ENCODE peak calls at places on chromosomes 7 and 10, in five cellular contexts. D, X, K, T and R are unnamed samples.

GRCh38 chr7:138958026-138958956 is 22.9 kb downstream of the KIAA1549 start:
- DNase-seq in D (no peak), X (no peak), K (no peak), T (no peak), R (no peak)

GRCh38 chr10:29326886-29327789 is 38.3 kb downstream of the LYZL1 start:
- DNase-seq in D (no peak), X (no peak), K (no peak), T (no peak), R (no peak)

GRCh38 chr7:133735222-133735621 is 391.9 kb upstream of the LRGUK start:
- DNase-seq in D (no peak), X (no peak), K (no peak), T (no peak), R (no peak)

GRCh38 chr7:18019562-18019961 is 8.1 kb downstream of the PRPS1L1 start:
- DNase-seq in D (no peak), X (no peak), K (no peak), T (no peak), R (no peak)

GRCh38 chr10:43679509-43679908 is 30.8 kb upstream of the ZNF32 start:
- DNase-seq in D (no peak), X (no peak), K (no peak), T (no peak), R (no peak)

GRCh38 chr7:105003275-105003674 is 10.7 kb upstream of the KMT2E start:
- DNase-seq in D (no peak), X (no peak), K (no peak), T (no peak), R (no peak)

GRCh38 chr7:2045559-2046405 is 187.0 kb downstream of the MAD1L1 start:
- DNase-seq in D (peak), X (no peak), K (peak), T (no peak), R (no peak)

GRCh38 chr10:100562806-100563293 is 27.1 kb downstream of the HIF1AN start:
- DNase-seq in D (no peak), X (peak), K (no peak), T (no peak), R (no peak)

GRCh38 chr10:5413012-5413938 is 918 bp downstream of the NET1 start:
- DNase-seq in D (no peak), X (peak), K (no peak), T (peak), R (peak)

GRCh38 chr10:91471602-91472001 is 61.5 kb downstream of the HECTD2 start:
- DNase-seq in D (no peak), X (no peak), K (no peak), T (no peak), R (no peak)

GRCh38 chr10:118853916-118854315 is 99.1 kb upstream of the CACUL1 start:
- DNase-seq in D (no peak), X (no peak), K (no peak), T (no peak), R (no peak)

GRCh38 chr7:104625956-104626355 is 297.6 kb downstream of the LHFPL3 start:
- DNase-seq in D (no peak), X (no peak), K (no peak), T (no peak), R (no peak)

GRCh38 chr7:12456506-12456905 is 52.8 kb upstream of the VWDE start:
- DNase-seq in D (no peak), X (no peak), K (no peak), T (no peak), R (no peak)

GRCh38 chr7:158023563-158024350 is 563.9 kb downstream of the PTPRN2 start:
- DNase-seq in D (no peak), X (no peak), K (no peak), T (no peak), R (no peak)

GRCh38 chr7:28955723-28956607 is 2.2 kb downstream of the TRIL start:
- DNase-seq in D (peak), X (peak), K (no peak), T (peak), R (peak)

GRCh38 chr10:127150136-127150535 is 46.3 kb downstream of the INSYN2A start:
- DNase-seq in D (no peak), X (no peak), K (peak), T (no peak), R (no peak)

GRCh38 chr7:33710608-33711007 is 194.7 kb upstream of the BMPER start:
- DNase-seq in D (no peak), X (no peak), K (peak), T (no peak), R (no peak)

GRCh38 chr7:28125381-28126046 is 55.1 kb downstream of the JAZF1 start:
- DNase-seq in D (no peak), X (no peak), K (no peak), T (no peak), R (no peak)

GRCh38 chr10:14356921-14357320 is 26.2 kb upstream of the FRMD4A start:
- DNase-seq in D (no peak), X (no peak), K (no peak), T (no peak), R (no peak)

DNA sequence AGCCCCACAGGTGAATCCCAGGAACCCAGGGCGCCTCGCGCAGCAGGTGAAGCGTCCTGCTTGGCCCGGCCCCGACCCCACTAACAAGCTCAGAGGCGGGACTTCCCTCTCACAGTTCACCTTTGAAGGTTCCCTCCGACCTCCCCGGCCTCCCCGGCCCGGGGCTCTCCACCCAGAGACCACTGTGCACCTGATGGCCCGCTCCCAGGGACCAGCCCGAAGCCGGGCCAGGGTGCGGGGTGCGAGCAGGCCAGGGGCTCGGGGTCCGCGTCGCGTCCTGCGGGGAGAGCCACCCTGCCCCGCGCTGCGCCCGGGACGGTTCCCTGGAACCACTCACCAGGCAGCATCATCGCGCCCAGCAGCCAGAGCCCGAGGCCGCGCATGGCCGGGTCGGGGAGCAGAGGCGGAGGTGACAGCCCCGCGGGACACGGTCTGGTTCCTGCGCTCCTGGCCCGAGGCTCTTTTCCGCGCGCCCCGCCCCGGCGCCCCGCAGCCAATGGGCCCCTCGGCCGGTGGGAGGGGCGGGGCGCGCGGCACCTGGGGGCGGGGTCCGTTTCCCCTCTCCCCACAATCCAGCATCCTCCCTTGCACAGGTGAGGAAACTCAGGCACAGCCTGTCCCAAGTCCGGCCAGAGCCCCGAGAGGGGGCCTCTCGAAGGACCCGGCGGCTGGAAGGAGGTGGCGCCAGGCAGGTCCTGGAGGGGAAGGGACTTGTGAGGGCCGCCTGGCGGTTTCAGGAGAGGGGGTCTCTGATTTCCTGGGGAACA is at the start of gene ADAM8:
- DNase-seq in D (no peak), X (peak), K (no peak), T (peak), R (peak)
- TF ChIP-seq CTCF in D (no peak), X (no peak), K (no peak), T (no peak), R (no peak)

GRCh38 chr7:50795831-50796230 is 13.1 kb upstream of the GRB10 start:
- DNase-seq in D (no peak), X (no peak), K (no peak), T (no peak), R (no peak)
- TF ChIP-seq CTCF in D (no peak), X (no peak), K (peak), T (no peak), R (no peak)

GRCh38 chr10:131311661-131312260 is at the start of gene TCERG1L:
- DNase-seq in D (peak), X (no peak), K (no peak), T (no peak), R (no peak)

GRCh38 chr10:131310904-131311660 is 439 bp downstream of the TCERG1L start:
- DNase-seq in D (peak), X (no peak), K (no peak), T (no peak), R (no peak)

GRCh38 chr10:131313377-131313776 is 1.9 kb upstream of the TCERG1L start:
- DNase-seq in D (no peak), X (no peak), K (no peak), T (no peak), R (no peak)

GRCh38 chr10:131312261-131312801 is 810 bp upstream of the TCERG1L start:
- DNase-seq in D (peak), X (no peak), K (no peak), T (no peak), R (no peak)

GRCh38 chr10:131310054-131310903 is 1.2 kb downstream of the TCERG1L start:
- DNase-seq in D (no peak), X (no peak), K (no peak), T (no peak), R (no peak)
- TF ChIP-seq CTCF in D (no peak), X (peak), K (peak), T (no peak), R (no peak)

DNA sequence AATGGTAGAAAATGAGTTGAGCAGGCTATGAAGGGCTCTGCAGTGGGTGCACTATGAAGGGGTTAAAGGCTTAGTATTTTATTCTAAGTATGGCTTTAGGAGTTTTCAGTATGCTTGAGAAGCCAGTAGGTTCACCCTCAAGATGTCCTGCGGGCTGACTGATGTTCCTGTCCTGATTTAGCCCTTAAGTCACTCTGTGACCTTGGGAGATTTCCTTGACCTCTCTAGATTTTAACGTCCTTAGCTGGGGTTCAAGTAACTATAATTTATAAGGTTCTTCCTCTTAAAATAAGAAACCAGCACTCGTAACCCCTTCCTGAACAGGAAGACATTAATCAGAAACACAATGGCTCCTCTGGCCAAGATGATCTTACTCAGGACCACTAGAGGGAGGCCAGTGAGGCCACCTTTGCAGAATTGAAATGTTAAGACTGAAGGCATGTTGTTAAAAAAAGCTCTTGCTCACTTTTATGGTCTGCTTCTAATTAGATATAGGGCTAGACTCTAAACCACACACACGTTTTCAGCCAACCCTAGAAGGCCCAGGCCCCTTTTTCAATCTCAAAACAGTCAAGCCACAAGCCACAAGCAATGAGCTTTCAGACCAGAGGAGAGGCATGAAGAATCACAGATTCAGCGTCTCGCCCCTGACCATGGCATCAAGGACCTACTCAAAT is 42.0 kb downstream of the CDK1 start:
- DNase-seq in D (no peak), X (no peak), K (no peak), T (no peak), R (no peak)
- TF ChIP-seq CTCF in D (no peak), X (peak), K (peak), T (peak), R (no peak)